ENCODE peak calls at places on chromosomes 4 and X, in ten cellular contexts. Y is GM23248, U is astrocyte, F is HCT116, N is IMR-90, M is hepatocyte, W is OCI-LY7, Q is PC-3, S is mammary epithelial cell, B is GM23338. X is an unnamed sample.

GRCh38 chr4:181281451-181281850 is 961.8 kb upstream of the TENM3 start:
- DNase-seq in M (no peak), B (no peak), N (no peak), Y (no peak), Q (no peak), S (no peak), U (no peak), F (no peak), W (no peak), X (no peak)

GRCh38 chr4:84451546-84451945 is 47.5 kb downstream of the NKX6-1 start:
- DNase-seq in B (peak; percentile 48), Q (peak; percentile 44), F (no peak), Y (peak; percentile 20), W (peak; percentile 1), S (no peak), N (no peak), M (peak; percentile 10), U (peak; percentile 5), X (peak; percentile 6)

GRCh38 chr4:2825184-2825506 is 18.5 kb upstream of the ADD1 start:
- DNase-seq in F (no peak), Y (no peak), N (no peak), W (no peak), U (no peak), B (no peak), M (no peak), S (no peak), Q (no peak), X (no peak)

GRCh38 chrX:23327104-23327503 is 7.5 kb upstream of the PTCHD1 start:
- DNase-seq in N (no peak), F (no peak), U (no peak), W (no peak), Q (no peak), M (peak; percentile 17), B (peak; percentile 28), S (no peak), Y (no peak), X (no peak)

GRCh38 chrX:45697591-45697990 is 496.9 kb upstream of the DIPK2B start:
- DNase-seq in Q (peak; percentile 81), U (peak; percentile 75), Y (peak; percentile 89), S (peak; percentile 59), W (no peak), F (no peak), M (no peak), N (peak; percentile 90), B (no peak), X (peak; percentile 80)

GRCh38 chr4:168449740-168450442 is 30.4 kb downstream of the DDX60L start:
- DNase-seq in W (no peak), N (peak; percentile 83), M (no peak), S (peak; percentile 40), Y (peak; percentile 52), Q (peak; percentile 84), F (no peak), U (peak; percentile 75), B (no peak), X (peak; percentile 83)

GRCh38 chr4:7815562-7815961 is 124.1 kb downstream of the AFAP1 start:
- DNase-seq in N (peak; percentile 87), Q (no peak), M (no peak), U (peak; percentile 94), Y (peak; percentile 91), F (no peak), B (no peak), W (no peak), S (peak; percentile 67), X (peak; percentile 93)

GRCh38 chrX:45758738-45759397 is 558.2 kb upstream of the DIPK2B start:
- DNase-seq in M (no peak), Y (peak; percentile 59), F (no peak), N (peak; percentile 49), U (peak; percentile 39), B (no peak), W (no peak), S (peak; percentile 73), Q (peak; percentile 61), X (peak; percentile 54)

GRCh38 chr4:164955107-164955805 is 22.2 kb downstream of the TRIM61 start:
- DNase-seq in Y (no peak), N (no peak), F (no peak), S (no peak), Q (peak; percentile 27), M (no peak), U (no peak), W (no peak), B (no peak), X (no peak)

GRCh38 chrX:43655961-43656494 is at the start of gene MAOA:
- DNase-seq in U (no peak), M (peak; percentile 73), S (no peak), B (peak; percentile 60), W (no peak), N (no peak), Y (no peak), F (no peak), Q (peak; percentile 33), X (no peak)

GRCh38 chr4:62528874-62529273 is 1328.7 kb downstream of the ADGRL3 start:
- DNase-seq in M (no peak), U (no peak), N (no peak), Q (peak; percentile 33), Y (no peak), F (no peak), B (no peak), S (peak; percentile 48), W (no peak), X (no peak)

GRCh38 chr4:139639654-139640053 is 26.0 kb upstream of the MGST2 start:
- DNase-seq in N (no peak), W (no peak), F (no peak), B (no peak), S (no peak), M (no peak), Y (no peak), Q (no peak), U (no peak), X (no peak)

GRCh38 chrX:134237363-134237702 is 351 bp downstream of the CCDC160 start:
- DNase-seq in W (no peak), N (no peak), U (no peak), F (no peak), B (peak; percentile 28), S (no peak), M (peak; percentile 11), Y (no peak), Q (no peak), X (no peak)

GRCh38 chr4:87213425-87213824 is 7.0 kb downstream of the KLHL8 start:
- DNase-seq in B (no peak), M (no peak), Y (no peak), U (no peak), Q (no peak), S (no peak), F (no peak), W (no peak), N (peak; percentile 49), X (no peak)

GRCh38 chr4:109174224-109174953 is 128.1 kb downstream of the COL25A1 start:
- DNase-seq in N (no peak), W (no peak), S (no peak), B (no peak), Y (no peak), U (no peak), F (no peak), Q (no peak), M (no peak), X (no peak)
- H2AFZ ChIP-seq in N (no peak overlapping the region), W (no peak overlapping the region), S (no peak overlapping the region), B (no peak overlapping the region), Y (no peak overlapping the region), U (no peak overlapping the region), F (no peak overlapping the region), Q (no peak overlapping the region), M (no peak overlapping the region), X (no peak overlapping the region)

GRCh38 chrX:102950908-102951866 is 14.1 kb downstream of the RAB40AL start:
- DNase-seq in Y (peak; percentile 38), W (peak; percentile 16), F (peak; percentile 23), B (peak; percentile 60), U (peak; percentile 9), M (peak; percentile 42), S (peak; percentile 26), Q (peak; percentile 81), N (peak; percentile 27), X (peak; percentile 32)
- H2AFZ ChIP-seq in Y (peak overlapping the region; percentile 67), W (no peak overlapping the region), F (no peak overlapping the region), B (no peak overlapping the region), U (peak overlapping the region; percentile 50), M (peak overlapping the region; percentile 27), S (peak overlapping the region; percentile 46), Q (peak overlapping the region; percentile 71), N (peak overlapping the region; percentile 81), X (no peak overlapping the region)

GRCh38 chr4:189404271-189404670 is 536.4 kb upstream of the FRG1 start:
- DNase-seq in F (no peak), M (no peak), B (no peak), U (no peak), N (no peak), Y (no peak), Q (no peak), W (no peak), S (no peak), X (no peak)
- H2AFZ ChIP-seq in F (no peak overlapping the region), M (no peak overlapping the region), B (no peak overlapping the region), U (no peak overlapping the region), N (no peak overlapping the region), Y (no peak overlapping the region), Q (no peak overlapping the region), W (no peak overlapping the region), S (no peak overlapping the region), X (no peak overlapping the region)

GRCh38 chr4:52750819-52751348 is 341 bp downstream of the ERVMER34-1 start:
- DNase-seq in S (peak; percentile 54), N (no peak), M (peak; percentile 56), W (no peak), Q (peak; percentile 14), Y (peak; percentile 44), U (no peak), F (peak; percentile 16), B (peak; percentile 60), X (peak; percentile 7)
- H2AFZ ChIP-seq in S (peak overlapping the region; percentile 94), N (peak overlapping the region; percentile 87), M (peak overlapping the region; percentile 93), W (no peak overlapping the region), Q (peak overlapping the region; percentile 93), Y (peak overlapping the region; percentile 90), U (peak overlapping the region; percentile 79), F (no peak overlapping the region), B (peak overlapping the region; percentile 95), X (peak overlapping the region; percentile 61)